ENCODE peak calls at places on chromosome 4, in four cellular contexts. Y is MCF 10A, N is AG10803, R is fibroblast of pulmonary artery. U is an unnamed sample.

GRCh38 chr4:108369035-108369655 is 200.4 kb upstream of the LEF1 start:
- DNase-seq in R (no peak), Y (no peak), N (no peak), U (no peak)

GRCh38 chr4:119656986-119657635 is 28.5 kb upstream of the PDE5A start:
- DNase-seq in Y (peak), N (peak), R (peak), U (peak)

GRCh38 chr4:110442309-110442708 is 33.6 kb upstream of the ENPEP start:
- DNase-seq in Y (peak), R (no peak), N (no peak), U (peak)

GRCh38 chr4:38231626-38232025 is 271.4 kb downstream of the PTTG2 start:
- DNase-seq in N (no peak), R (no peak), Y (no peak), U (peak)

GRCh38 chr4:106587558-106587957 is 219.0 kb upstream of the GIMD1 start:
- DNase-seq in Y (peak), N (peak), R (peak), U (peak)

GRCh38 chr4:188930822-188931221 is 791.6 kb downstream of the TRIML1 start:
- DNase-seq in N (no peak), Y (peak), R (no peak), U (no peak)

GRCh38 chr4:38060829-38061431 is 100.7 kb downstream of the PTTG2 start:
- DNase-seq in R (peak), N (no peak), Y (peak), U (no peak)

GRCh38 chr4:55742655-55743191 is 76.9 kb upstream of the EXOC1L start:
- DNase-seq in R (peak), Y (no peak), N (peak), U (no peak)

GRCh38 chr4:54499308-54500074 is 158.3 kb upstream of the KIT start:
- DNase-seq in R (no peak), N (peak), Y (peak), U (no peak)

GRCh38 chr4:81609844-81610243 is 138.1 kb upstream of the RASGEF1B start:
- DNase-seq in R (no peak), Y (no peak), N (no peak), U (peak)

GRCh38 chr4:81466841-81467671 is 4.7 kb downstream of the RASGEF1B start:
- DNase-seq in N (peak), R (peak), Y (peak), U (peak)

GRCh38 chr4:123555500-123556273 is 159.1 kb downstream of the SPRY1 start:
- DNase-seq in N (peak), R (peak), Y (peak), U (peak)

GRCh38 chr4:165470009-165470408 is 91.2 kb downstream of the CPE start:
- DNase-seq in R (no peak), N (no peak), Y (no peak), U (no peak)

GRCh38 chr4:148849581-148849980 is 407.4 kb upstream of the NR3C2 start:
- DNase-seq in R (no peak), N (no peak), Y (no peak), U (peak)

GRCh38 chr4:89368855-89369254 is 61.3 kb upstream of the GPRIN3 start:
- DNase-seq in R (no peak), Y (no peak), N (no peak), U (no peak)

GRCh38 chr4:132227349-132228165 is 921.5 kb upstream of the PCDH10 start:
- DNase-seq in N (peak), R (peak), Y (peak), U (peak)

GRCh38 chr4:177171588-177171987 is 138.1 kb upstream of the NEIL3 start:
- DNase-seq in R (no peak), Y (no peak), N (no peak), U (no peak)

GRCh38 chr4:55445921-55446577 is 50.3 kb downstream of the TMEM165 start:
- DNase-seq in Y (no peak), R (peak), N (peak), U (peak)

GRCh38 chr4:8272472-8273428 is 3.2 kb downstream of the HTRA3 start:
- DNase-seq in Y (no peak), N (peak), R (peak), U (no peak)

GRCh38 chr4:845233-845835 is 19.4 kb upstream of the CPLX1 start:
- DNase-seq in Y (no peak), R (peak), N (peak), U (no peak)

GRCh38 chr4:52982246-52982950 is 120.3 kb downstream of the RASL11B start:
- DNase-seq in Y (peak), N (peak), R (peak), U (peak)

GRCh38 chr4:90950385-90950841 is 823.2 kb downstream of the CCSER1 start:
- DNase-seq in Y (no peak), N (no peak), R (peak), U (peak)

GRCh38 chr4:42277291-42277690 is 120.0 kb upstream of the SHISA3 start:
- DNase-seq in Y (no peak), N (no peak), R (no peak), U (peak)

GRCh38 chr4:25466966-25467697 is 90.1 kb downstream of the ANAPC4 start:
- DNase-seq in N (no peak), Y (no peak), R (peak), U (no peak)

GRCh38 chr4:77854431-77855111 is 8.1 kb upstream of the MRPL1 start:
- DNase-seq in N (no peak), Y (peak), R (peak), U (peak)

GRCh38 chr4:15337258-15337657 is 90.6 kb upstream of the C1QTNF7 start:
- DNase-seq in Y (no peak), N (no peak), R (no peak), U (no peak)

GRCh38 chr4:40916880-40917279 is 167.1 kb downstream of the NSUN7 start:
- DNase-seq in Y (peak), R (peak), N (peak), U (no peak)

GRCh38 chr4:111066887-111067286 is 444.0 kb upstream of the PITX2 start:
- DNase-seq in Y (no peak), N (peak), R (no peak), U (no peak)

GRCh38 chr4:22531226-22531625 is 15.4 kb upstream of the ADGRA3 start:
- DNase-seq in R (no peak), Y (no peak), N (no peak), U (no peak)

GRCh38 chr4:79964715-79965345 is 108.2 kb downstream of the ANTXR2 start:
- DNase-seq in N (no peak), R (no peak), Y (no peak), U (no peak)

GRCh38 chr4:87024181-87024580 is 89.4 kb downstream of the AFF1 start:
- DNase-seq in N (no peak), R (no peak), Y (no peak), U (no peak)

GRCh38 chr4:155442267-155443105 is 65.7 kb upstream of the MAP9 start:
- DNase-seq in R (peak), Y (peak), N (peak), U (peak)

GRCh38 chr4:88225216-88226107 is 58.9 kb downstream of the PPM1K start:
- DNase-seq in N (no peak), Y (no peak), R (peak), U (no peak)

GRCh38 chr4:94358101-94358500 is 15.5 kb upstream of the HPGDS start:
- DNase-seq in N (no peak), R (no peak), Y (no peak), U (peak)

GRCh38 chr4:126937342-126937741 is 695.4 kb upstream of the INTU start:
- DNase-seq in N (no peak), Y (no peak), R (no peak), U (no peak)

GRCh38 chr4:44738615-44739014 is 12.3 kb upstream of the GNPDA2 start:
- DNase-seq in Y (peak), N (no peak), R (no peak), U (no peak)

DNA sequence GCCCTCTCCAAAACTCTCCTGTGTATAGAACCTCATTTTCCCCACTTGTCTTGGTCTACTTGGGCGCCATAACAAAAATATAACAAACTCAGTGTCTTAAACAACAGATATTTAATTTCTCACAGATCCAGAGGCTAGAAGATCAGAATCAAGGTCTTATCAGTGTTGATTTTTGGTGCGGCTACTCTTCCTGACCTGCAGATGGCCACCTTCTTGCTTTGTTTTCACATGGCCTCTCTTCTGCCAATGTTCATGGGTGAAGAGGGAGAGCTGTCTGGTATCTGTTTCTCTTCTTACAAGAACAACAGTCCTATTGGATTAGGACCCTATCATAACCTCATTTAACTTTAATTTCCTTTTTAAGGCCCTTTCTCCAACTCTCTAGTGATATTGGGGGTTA is 177.3 kb downstream of the PABPC4L start:
- DNase-seq in Y (peak), N (no peak), R (peak), U (no peak)
- TF ChIP-seq CTCF in Y (no peak), N (no peak), R (peak), U (no peak)

GRCh38 chr4:76723373-76723772 is 174.6 kb downstream of the SOWAHB start:
- DNase-seq in Y (peak), N (peak), R (peak), U (no peak)
- TF ChIP-seq CTCF in Y (no peak), N (peak), R (peak), U (no peak)

GRCh38 chr4:141134586-141134985 is 1.3 kb upstream of the RNF150 start:
- DNase-seq in R (no peak), N (no peak), Y (no peak), U (no peak)

GRCh38 chr4:141132689-141133145 is 552 bp downstream of the RNF150 start:
- DNase-seq in Y (no peak), N (peak), R (peak), U (no peak)

GRCh38 chr4:141131738-141132688 is 1.3 kb downstream of the RNF150 start:
- DNase-seq in N (no peak), Y (no peak), R (no peak), U (no peak)

GRCh38 chr4:141134051-141134450 is 782 bp upstream of the RNF150 start:
- DNase-seq in N (peak), R (peak), Y (no peak), U (no peak)

DNA sequence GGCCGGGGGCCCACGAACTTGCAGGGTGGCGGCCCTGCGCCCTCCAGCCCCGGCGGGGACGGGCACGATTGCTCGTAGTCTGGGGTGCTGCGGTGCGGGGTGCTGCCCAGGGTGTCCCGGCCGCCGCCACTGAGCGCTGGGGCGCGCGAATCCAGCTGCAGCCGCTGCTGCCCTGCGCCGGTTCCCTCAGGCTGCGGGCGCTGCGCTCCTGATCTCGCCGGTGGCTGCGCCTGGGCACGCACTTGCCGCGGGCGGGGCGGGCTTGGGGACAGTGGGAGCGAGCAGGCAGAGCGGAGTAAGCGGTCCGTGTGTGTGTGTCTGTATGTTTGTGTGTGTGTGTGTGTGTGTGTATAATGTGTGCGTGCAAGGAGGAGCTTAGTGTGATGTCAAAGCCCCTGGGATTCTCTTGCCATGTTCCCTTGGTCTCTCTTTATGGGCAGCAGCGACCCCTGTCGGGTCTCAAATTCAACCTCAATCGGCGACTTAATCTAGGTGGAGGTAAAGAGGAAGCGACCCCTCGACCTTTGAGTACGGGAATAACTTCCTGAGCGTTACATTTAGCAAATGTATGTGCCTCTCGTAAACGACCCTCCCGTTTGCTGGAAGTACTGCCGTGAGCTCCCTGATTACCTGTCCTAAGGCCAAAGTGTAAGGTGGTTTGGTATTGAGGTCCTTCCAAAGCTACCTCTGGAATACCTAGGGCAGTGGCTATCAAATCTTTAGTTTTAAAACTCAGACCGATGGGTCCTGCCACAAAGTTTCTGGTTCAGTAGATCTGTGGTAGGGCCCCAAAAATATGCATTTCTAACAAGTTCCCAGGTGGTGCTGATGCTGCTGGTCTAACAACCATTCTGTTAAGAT is at the start of gene RNF150:
- DNase-seq in R (peak), Y (peak), N (peak), U (peak)
- TF ChIP-seq CTCF in R (peak), Y (peak), N (peak), U (peak)

DNA sequence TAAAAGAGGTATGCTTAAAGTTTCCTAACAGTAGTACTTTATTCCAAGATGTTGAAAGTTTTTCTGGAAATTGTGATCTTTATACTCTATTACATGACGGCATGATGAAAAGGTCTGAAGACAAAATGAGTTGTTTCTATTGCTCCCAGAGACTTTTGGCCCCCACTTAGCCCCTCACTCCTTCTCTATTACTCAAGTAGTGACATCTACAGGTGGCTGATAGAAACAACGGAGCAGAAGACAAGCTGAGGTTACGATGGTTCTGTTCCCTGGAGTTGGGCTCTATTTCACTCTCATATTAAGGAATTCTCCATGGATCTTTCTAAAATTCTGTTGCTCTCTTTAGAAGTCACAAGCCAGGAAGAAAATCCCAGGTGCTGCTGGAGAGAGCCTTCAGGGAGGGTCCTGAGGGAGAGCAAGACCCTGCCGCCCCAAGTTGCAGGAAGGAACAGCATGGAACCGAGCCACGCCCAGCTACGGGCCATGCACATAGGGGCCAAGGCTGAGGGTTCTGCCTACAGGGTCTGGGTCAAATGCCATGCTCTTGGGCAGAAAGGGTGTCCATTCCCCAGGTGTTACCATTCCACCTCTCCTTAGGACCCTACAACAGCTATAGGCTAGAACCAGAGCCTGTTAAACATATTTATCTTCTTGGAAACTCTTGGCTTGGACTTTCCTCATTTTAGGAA is 22.7 kb downstream of the RPL9 start:
- DNase-seq in R (no peak), N (no peak), Y (no peak), U (no peak)
- TF ChIP-seq CTCF in R (peak), N (no peak), Y (peak), U (peak)

DNA sequence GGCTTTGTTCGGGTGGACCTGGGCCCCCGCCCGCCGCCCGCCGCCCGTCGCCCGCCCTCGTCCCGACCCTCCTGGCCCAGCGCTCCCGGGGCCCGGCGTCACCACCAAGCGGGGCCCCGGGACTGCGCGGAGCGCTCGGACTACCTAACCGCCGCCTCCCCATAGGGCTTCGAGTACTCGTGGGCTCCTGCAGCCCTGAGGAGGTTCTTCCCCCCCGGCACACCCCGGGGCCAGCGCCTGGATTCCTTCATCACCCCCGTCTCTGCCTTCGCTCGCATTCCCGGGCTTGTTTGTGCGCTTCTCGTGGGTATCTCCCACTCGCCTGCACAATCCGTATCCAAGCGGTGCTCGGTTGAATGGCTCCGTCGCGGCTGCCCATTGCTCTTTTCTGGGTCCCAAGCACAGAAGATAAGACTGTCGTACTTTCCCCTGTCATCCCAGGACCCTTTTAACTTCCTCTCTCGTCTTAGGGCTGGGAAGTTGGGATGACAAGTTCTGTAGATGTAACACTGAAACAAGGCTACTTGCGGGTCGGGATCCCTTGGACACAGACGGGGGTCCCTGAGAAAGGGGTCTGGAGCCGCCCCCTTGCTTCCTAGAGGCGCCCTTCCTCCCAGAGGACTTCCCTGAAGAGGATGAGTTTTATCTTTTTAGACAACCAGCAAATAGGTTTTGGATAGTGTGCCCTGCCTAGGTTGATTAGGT is 560 bp downstream of the MOB1B start:
- DNase-seq in R (peak), Y (peak), N (peak), U (peak)
- TF ChIP-seq CTCF in R (no peak), Y (no peak), N (no peak), U (no peak)

DNA sequence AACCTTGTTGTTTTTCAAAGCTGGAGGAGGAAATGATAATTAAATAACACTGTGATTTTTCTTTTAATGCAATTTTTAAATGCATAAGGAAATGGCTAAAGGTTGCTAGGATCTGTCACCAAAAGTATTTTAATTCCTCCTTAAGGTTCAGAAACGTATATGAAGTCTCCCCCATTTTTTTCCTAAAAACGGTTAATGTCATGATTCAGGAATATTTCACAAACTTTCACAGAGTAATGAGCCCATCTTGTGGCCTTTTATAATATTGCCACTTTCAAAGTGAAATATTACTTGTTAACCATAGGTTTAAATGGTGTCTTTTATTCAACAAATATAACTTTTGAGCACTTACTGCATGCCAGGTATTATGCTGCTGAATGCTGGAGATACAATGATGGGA is 99.5 kb upstream of the USP38 start:
- DNase-seq in R (peak), Y (peak), N (peak), U (peak)
- TF ChIP-seq CTCF in R (peak), Y (peak), N (peak), U (no peak)

GRCh38 chr4:2400841-2401609 is 17.4 kb downstream of the ZFYVE28 start:
- DNase-seq in Y (no peak), N (no peak), R (no peak), U (no peak)
- TF ChIP-seq CTCF in Y (no peak), N (no peak), R (no peak), U (no peak)

GRCh38 chr4:138062929-138063328 is 179.2 kb downstream of the SLC7A11 start:
- DNase-seq in R (peak), Y (peak), N (peak), U (peak)
- TF ChIP-seq CTCF in R (peak), Y (no peak), N (peak), U (peak)